ENCODE peak calls at places on chromosome 6, in ten cellular contexts. E, O, R, B, N, C, H, L, W and X are unnamed samples.

GRCh38 chr6:168183613-168183970 is 104.6 kb upstream of the FRMD1 start:
- DNase-seq in E (no peak), O (no peak), R (no peak), B (no peak), N (no peak), C (no peak), H (no peak), L (no peak), W (no peak), X (no peak)

GRCh38 chr6:63734923-63735322 is 99.3 kb downstream of the PHF3 start:
- DNase-seq in E (no peak), O (no peak), R (no peak), B (no peak), N (no peak), C (no peak), H (no peak), L (no peak), W (no peak), X (no peak)

GRCh38 chr6:7561153-7561964 is 19.9 kb downstream of the DSP start:
- DNase-seq in E (peak), O (peak), R (no peak), B (peak), N (no peak), C (no peak), H (no peak), L (no peak), W (no peak), X (no peak)

GRCh38 chr6:105164418-105164817 is 15.4 kb downstream of the POPDC3 start:
- DNase-seq in E (peak), O (peak), R (no peak), B (no peak), N (no peak), C (no peak), H (peak), L (no peak), W (no peak), X (no peak)

GRCh38 chr6:105459884-105460283 is 57.0 kb upstream of the PREP start:
- DNase-seq in E (peak), O (peak), R (no peak), B (peak), N (no peak), C (no peak), H (peak), L (peak), W (no peak), X (peak)

GRCh38 chr6:15255481-15256414 is 9.9 kb downstream of the JARID2 start:
- DNase-seq in E (no peak), O (no peak), R (no peak), B (no peak), N (no peak), C (no peak), H (no peak), L (peak), W (no peak), X (peak)

GRCh38 chr6:83853968-83854501 is 875 bp downstream of the RIPPLY2 start:
- DNase-seq in E (no peak), O (no peak), R (no peak), B (no peak), N (no peak), C (no peak), H (no peak), L (no peak), W (no peak), X (peak)

GRCh38 chr6:26552640-26553189 is 14.5 kb downstream of the HMGN4 start:
- DNase-seq in E (no peak), O (no peak), R (no peak), B (no peak), N (no peak), C (no peak), H (no peak), L (no peak), W (no peak), X (no peak)

GRCh38 chr6:42007753-42008528 is 42.4 kb upstream of the TAF8 start:
- DNase-seq in E (no peak), O (no peak), R (no peak), B (peak), N (no peak), C (no peak), H (no peak), L (no peak), W (peak), X (no peak)

GRCh38 chr6:165223736-165224135 is 85.7 kb downstream of the C6orf118 start:
- DNase-seq in E (no peak), O (no peak), R (no peak), B (no peak), N (no peak), C (no peak), H (no peak), L (no peak), W (no peak), X (no peak)

GRCh38 chr6:145866449-145867401 is 52.1 kb upstream of the FBXO30 start:
- DNase-seq in E (no peak), O (no peak), R (no peak), B (no peak), N (no peak), C (no peak), H (no peak), L (no peak), W (no peak), X (peak)

GRCh38 chr6:46734867-46735719 is at the start of gene PLA2G7:
- DNase-seq in E (peak), O (peak), R (no peak), B (no peak), N (peak), C (no peak), H (peak), L (no peak), W (peak), X (no peak)

GRCh38 chr6:12890171-12890790 is 173.7 kb downstream of the PHACTR1 start:
- DNase-seq in E (no peak), O (no peak), R (no peak), B (peak), N (no peak), C (no peak), H (no peak), L (no peak), W (no peak), X (no peak)

GRCh38 chr6:68108243-68108835 is 526.7 kb upstream of the ADGRB3 start:
- DNase-seq in E (peak), O (peak), R (no peak), B (no peak), N (no peak), C (no peak), H (peak), L (no peak), W (no peak), X (no peak)

GRCh38 chr6:157514659-157515496 is 133.9 kb downstream of the ZDHHC14 start:
- DNase-seq in E (peak), O (peak), R (peak), B (peak), N (no peak), C (no peak), H (peak), L (no peak), W (peak), X (no peak)

GRCh38 chr6:17460862-17461261 is 67.5 kb downstream of the CAP2 start:
- DNase-seq in E (no peak), O (no peak), R (no peak), B (no peak), N (no peak), C (no peak), H (no peak), L (no peak), W (no peak), X (no peak)

GRCh38 chr6:168217880-168218537 is 101.6 kb downstream of the DACT2 start:
- DNase-seq in E (no peak), O (peak), R (no peak), B (no peak), N (no peak), C (peak), H (no peak), L (no peak), W (peak), X (no peak)

GRCh38 chr6:131917763-131918649 is 33.2 kb downstream of the CCN2 start:
- DNase-seq in E (no peak), O (no peak), R (no peak), B (no peak), N (no peak), C (no peak), H (no peak), L (no peak), W (no peak), X (no peak)

GRCh38 chr6:109139109-109139508 is 43.8 kb downstream of the CEP57L1 start:
- DNase-seq in E (peak), O (peak), R (no peak), B (no peak), N (no peak), C (no peak), H (peak), L (no peak), W (no peak), X (no peak)

DNA sequence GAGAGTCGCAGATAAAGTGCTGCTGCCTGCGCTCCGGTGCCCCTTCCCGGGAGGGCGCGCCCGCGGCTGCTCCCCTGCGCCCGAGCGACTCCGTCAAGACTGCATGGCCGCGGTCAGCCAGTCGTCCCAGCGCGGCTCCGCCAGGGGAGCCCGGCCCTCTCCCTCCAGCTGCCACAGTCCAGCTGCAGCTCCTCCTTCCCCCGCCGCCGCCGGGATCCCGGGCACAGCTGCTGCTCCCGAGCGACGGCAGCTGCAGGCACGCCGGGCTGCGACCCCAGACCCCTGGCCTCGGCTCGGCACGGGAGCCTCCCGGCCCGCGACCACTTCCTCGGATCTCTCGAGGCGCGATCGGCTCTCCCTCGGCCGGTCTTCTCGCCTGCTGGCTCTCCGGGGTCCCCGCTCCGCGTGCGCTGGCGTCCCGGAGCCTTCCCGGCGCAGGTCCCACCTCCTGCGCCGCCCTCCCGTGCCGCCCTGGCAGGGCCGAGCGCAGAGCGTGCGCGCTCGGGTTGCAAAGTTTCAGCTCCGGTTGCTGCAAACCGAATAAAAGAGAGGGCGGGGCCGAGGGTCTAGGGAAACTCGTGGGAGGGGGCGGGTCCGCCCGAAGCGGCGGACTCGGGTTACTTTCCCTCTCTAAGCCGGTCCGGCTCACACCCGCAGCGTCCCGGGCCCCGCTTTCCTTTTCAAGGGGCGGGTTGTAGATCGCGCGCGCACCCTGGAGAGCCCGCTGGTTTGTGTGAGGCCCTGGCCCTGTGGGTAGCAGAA is at the start of gene CNKSR3:
- DNase-seq in E (peak), O (peak), R (peak), B (peak), N (peak), C (peak), H (peak), L (no peak), W (peak), X (peak)
- TF ChIP-seq CTCF in E (no peak), O (no peak), R (peak), B (no peak), N (peak), C (no peak), H (no peak), L (no peak), W (peak), X (no peak)

DNA sequence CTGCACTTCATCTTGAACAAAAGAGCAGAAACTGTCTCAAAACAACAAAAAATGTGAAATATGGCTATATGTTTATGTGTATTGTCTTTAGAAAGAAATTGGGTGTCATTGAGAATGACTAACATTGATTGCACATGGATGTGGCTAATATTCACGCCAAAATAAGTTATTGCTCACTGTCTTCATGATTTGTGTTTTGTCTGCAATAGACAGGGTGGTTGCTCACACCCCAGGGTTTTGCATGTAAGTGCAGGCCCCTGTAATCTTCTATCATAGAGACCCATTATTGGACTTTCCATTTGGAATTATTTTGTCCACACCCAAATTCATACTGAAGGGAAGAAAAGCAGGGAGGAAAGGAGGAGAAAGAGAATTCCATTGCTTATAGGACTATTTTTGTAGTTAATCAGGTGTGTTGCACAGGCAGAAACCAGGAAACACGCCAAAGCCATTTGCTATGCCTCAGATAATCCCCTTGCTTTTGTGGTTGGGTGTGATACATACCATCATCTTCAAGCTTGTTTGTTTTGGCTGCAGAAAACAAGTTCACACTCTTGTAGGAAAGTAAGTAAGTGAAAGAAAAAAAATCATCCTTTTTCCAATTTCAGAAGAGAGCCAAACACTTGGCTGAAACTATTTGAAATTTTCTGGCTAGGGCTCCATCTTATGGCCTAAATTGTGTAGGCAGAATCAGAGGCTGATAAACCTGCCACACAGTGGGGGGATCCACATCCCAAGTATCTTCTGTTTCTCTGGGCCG is 214.1 kb downstream of the COL12A1 start:
- DNase-seq in E (peak), O (peak), R (peak), B (no peak), N (no peak), C (no peak), H (peak), L (no peak), W (no peak), X (no peak)
- TF ChIP-seq CTCF in E (peak), O (peak), R (peak), B (no peak), N (peak), C (no peak), H (peak), L (no peak), W (no peak), X (no peak)

GRCh38 chr6:1513206-1513605 is 96.5 kb upstream of the FOXC1 start:
- DNase-seq in E (peak), O (no peak), R (no peak), B (no peak), N (no peak), C (no peak), H (no peak), L (no peak), W (no peak), X (no peak)
- TF ChIP-seq CTCF in E (no peak), O (no peak), R (no peak), B (no peak), N (no peak), C (no peak), H (no peak), L (no peak), W (no peak), X (no peak)

DNA sequence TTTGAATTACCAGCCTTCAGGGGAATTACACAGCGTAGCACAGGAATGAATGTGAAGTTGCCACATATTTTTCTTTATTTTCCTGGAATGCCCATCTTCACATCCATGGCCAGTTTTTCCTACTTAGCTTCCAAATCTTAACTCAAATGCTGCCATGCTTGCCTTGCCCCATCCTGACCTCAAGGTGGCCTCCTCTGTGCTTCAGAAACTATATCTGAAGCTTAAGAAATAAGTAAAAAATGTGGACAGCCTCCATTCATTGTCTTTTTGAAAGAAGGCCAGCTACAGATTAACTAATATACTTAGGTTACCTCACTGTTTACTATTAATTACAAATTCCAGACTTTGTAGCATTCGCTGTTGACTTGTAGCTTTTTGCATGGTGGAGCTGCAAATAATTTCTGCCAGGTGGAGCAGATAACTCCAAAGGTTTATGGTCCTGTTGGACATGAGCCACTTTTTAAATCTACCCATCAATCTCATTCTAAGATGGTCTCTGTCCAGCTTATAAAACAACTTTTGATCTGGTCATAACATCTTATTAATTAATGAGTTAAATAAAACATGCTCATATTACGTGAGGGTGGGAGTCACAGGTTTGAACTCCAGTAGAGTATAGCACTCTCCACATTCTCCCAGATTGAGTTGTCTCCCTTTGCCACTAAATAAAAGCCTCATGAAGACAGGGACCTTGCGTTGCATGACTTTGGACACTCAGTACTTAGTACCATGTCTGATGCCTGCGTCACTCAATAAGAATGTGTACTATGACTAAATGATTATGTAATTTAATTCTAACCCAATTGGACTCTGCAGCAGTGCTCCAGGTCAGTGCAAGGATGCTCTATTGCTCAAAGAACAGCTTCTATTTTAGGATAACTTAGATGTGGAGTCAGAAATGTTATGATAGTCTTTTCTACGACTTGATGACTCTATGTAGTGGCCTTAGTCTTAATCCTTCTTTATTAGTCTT is 678.6 kb upstream of the CITED2 start:
- DNase-seq in E (peak), O (peak), R (no peak), B (peak), N (no peak), C (no peak), H (peak), L (no peak), W (no peak), X (no peak)
- TF ChIP-seq CTCF in E (peak), O (peak), R (peak), B (peak), N (peak), C (no peak), H (peak), L (peak), W (no peak), X (peak)